ENCODE peak calls at places on chromosomes 7 and 10, in eight cellular contexts. B, A, C, V, R, E, T and X are unnamed samples.

GRCh38 chr7:134013249-134013648 is 113.9 kb upstream of the LRGUK start:
- DNase-seq in B (no peak), V (no peak), A (no peak), C (no peak), T (no peak), R (peak; percentile 9), E (no peak), X (no peak)

GRCh38 chr10:104591451-104591850 is 49.6 kb upstream of the SORCS3 start:
- DNase-seq in R (no peak), C (no peak), B (peak; percentile 62), A (no peak), T (no peak), E (no peak), V (no peak), X (no peak)

GRCh38 chr7:130886438-130887135 is 152.6 kb upstream of the KLF14 start:
- DNase-seq in B (no peak), E (peak; percentile 6), T (no peak), A (peak; percentile 42), V (no peak), R (no peak), C (no peak), X (no peak)

GRCh38 chr7:106871793-106872571 is 6.9 kb downstream of the PIK3CG start:
- DNase-seq in B (no peak), V (peak; percentile 68), T (no peak), C (no peak), A (peak; percentile 7), R (no peak), E (no peak), X (no peak)

GRCh38 chr7:25995893-25996529 is 156.0 kb upstream of the NFE2L3 start:
- DNase-seq in V (no peak), B (no peak), E (no peak), A (no peak), C (peak; percentile 18), T (no peak), R (peak; percentile 32), X (peak; percentile 24)

GRCh38 chr7:155228459-155228845 is 69.2 kb upstream of the INSIG1 start:
- DNase-seq in A (no peak), B (no peak), T (no peak), R (no peak), V (no peak), E (no peak), C (no peak), X (no peak)

GRCh38 chr10:16904619-16905018 is 87.4 kb upstream of the RSU1 start:
- DNase-seq in C (no peak), E (no peak), A (no peak), R (no peak), T (no peak), B (no peak), V (peak; percentile 41), X (no peak)

GRCh38 chr10:77889277-77889903 is 37.2 kb downstream of the DLG5 start:
- DNase-seq in A (no peak), C (peak; percentile 80), V (peak; percentile 85), B (no peak), E (no peak), R (peak; percentile 93), T (no peak), X (peak; percentile 87)

GRCh38 chr7:76372984-76373833 is 14.4 kb upstream of the YWHAG start:
- DNase-seq in V (peak; percentile 96), T (no peak), C (no peak), R (no peak), E (no peak), B (no peak), A (peak; percentile 36), X (no peak)

GRCh38 chr7:18684899-18685298 is 189.3 kb downstream of the HDAC9 start:
- DNase-seq in C (no peak), V (no peak), R (no peak), A (no peak), T (no peak), B (no peak), E (no peak), X (no peak)

GRCh38 chr10:104246981-104247380 is 7.7 kb upstream of the GSTO1 start:
- DNase-seq in B (no peak), R (no peak), A (peak; percentile 17), T (no peak), E (no peak), V (peak; percentile 50), C (no peak), X (no peak)

GRCh38 chr7:49295136-49295535 is 370.8 kb downstream of the CDC14C start:
- DNase-seq in B (no peak), T (no peak), C (no peak), A (no peak), R (no peak), V (no peak), E (no peak), X (no peak)

DNA sequence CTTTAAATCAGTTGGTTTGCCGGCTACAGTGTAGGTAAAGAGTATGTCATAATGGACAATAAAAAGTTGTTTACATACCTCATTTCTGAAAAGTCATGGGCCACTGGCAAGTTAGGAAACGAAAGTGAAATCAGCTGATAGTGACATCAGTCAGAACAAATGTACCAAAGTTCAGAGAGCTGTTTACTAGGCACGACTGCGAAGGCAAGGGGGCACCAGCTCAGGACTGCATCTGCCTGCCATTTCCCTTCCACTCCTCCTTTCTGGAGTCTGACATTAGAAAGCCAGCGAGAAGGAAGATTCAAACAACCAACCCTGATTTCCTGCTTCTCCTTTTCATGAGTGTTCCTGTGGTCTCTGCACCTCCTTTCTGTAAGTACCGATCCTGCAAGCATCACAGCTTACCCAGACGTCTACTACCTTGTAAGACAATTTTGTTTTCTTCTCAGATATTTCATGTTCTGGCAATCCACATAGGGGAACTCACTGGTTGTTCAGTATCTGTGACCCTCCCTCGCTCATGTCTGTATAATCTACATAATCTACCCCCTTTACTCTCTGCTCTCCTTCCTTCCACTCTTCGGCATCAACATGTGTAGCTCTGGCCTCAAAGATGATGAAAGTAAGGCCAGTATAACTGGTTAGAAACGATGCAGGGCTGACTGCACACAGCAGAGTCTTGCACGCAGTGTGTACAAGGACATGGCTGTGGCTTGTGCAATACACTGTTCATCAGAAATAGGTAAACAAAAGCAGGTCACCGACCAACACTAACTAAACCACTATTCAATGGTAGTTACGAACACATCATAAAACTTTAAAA is at the start of gene TMEM140:
- DNase-seq in C (no peak), V (peak; percentile 46), T (peak; percentile 90), A (peak; percentile 92), B (no peak), E (no peak), R (peak; percentile 94), X (no peak)
- TF ChIP-seq POLR2AphosphoS5 in C (no peak), V (no peak), T (peak; percentile 95), A (no peak), B (no peak), E (no peak), R (peak; percentile 60), X (no peak)

GRCh38 chr10:101222247-101222531 is 7.1 kb downstream of the LBX1 start:
- DNase-seq in A (no peak), R (no peak), V (no peak), E (no peak), B (no peak), C (no peak), T (no peak), X (no peak)

GRCh38 chr10:101224060-101224909 is 5.0 kb downstream of the LBX1 start:
- DNase-seq in T (no peak), V (no peak), E (no peak), R (no peak), B (peak; percentile 33), A (no peak), C (no peak), X (peak; percentile 45)

GRCh38 chr10:101222683-101223273 is 6.5 kb downstream of the LBX1 start:
- DNase-seq in C (no peak), T (no peak), B (peak; percentile 65), V (no peak), A (no peak), R (no peak), E (no peak), X (peak; percentile 49)

GRCh38 chr10:101224910-101225823 is 4.1 kb downstream of the LBX1 start:
- DNase-seq in R (no peak), B (peak; percentile 64), T (no peak), A (no peak), C (no peak), E (no peak), V (no peak), X (peak; percentile 71)

GRCh38 chr10:101223274-101224059 is 5.8 kb downstream of the LBX1 start:
- DNase-seq in R (no peak), C (no peak), E (peak; percentile 72), B (peak; percentile 48), A (no peak), V (no peak), T (no peak), X (peak; percentile 71)
- H3K4me2 ChIP-seq in R (no peak overlapping the region), C (no peak overlapping the region), E (peak overlapping the region; percentile 4), B (peak overlapping the region; percentile 64), A (no peak overlapping the region), V (no peak overlapping the region), T (no peak overlapping the region), X (peak overlapping the region; percentile 67)

GRCh38 chr10:80465839-80466590 is 11.9 kb downstream of the TSPAN14 start:
- DNase-seq in R (no peak), A (no peak), C (no peak), B (no peak), E (no peak), T (no peak), V (no peak), X (no peak)

GRCh38 chr10:80470266-80470665 is 16.2 kb downstream of the TSPAN14 start:
- DNase-seq in T (no peak), R (no peak), E (no peak), C (no peak), V (no peak), B (no peak), A (no peak), X (no peak)

GRCh38 chr10:80466724-80467326 is 12.7 kb downstream of the TSPAN14 start:
- DNase-seq in T (no peak), B (no peak), E (no peak), C (no peak), R (no peak), A (no peak), V (peak; percentile 72), X (no peak)

GRCh38 chr10:80468806-80469421 is 14.8 kb downstream of the TSPAN14 start:
- DNase-seq in A (no peak), C (no peak), R (no peak), B (no peak), E (no peak), V (no peak), T (no peak), X (no peak)

GRCh38 chr10:80468002-80468401 is 13.9 kb downstream of the TSPAN14 start:
- DNase-seq in A (peak; percentile 90), C (no peak), V (peak; percentile 58), R (no peak), T (no peak), E (no peak), B (peak; percentile 63), X (peak; percentile 87)
- TF ChIP-seq POLR2AphosphoS5 in A (peak; percentile 83), C (no peak), V (no peak), R (no peak), T (no peak), E (peak; percentile 87), B (no peak), X (peak; percentile 66)

DNA sequence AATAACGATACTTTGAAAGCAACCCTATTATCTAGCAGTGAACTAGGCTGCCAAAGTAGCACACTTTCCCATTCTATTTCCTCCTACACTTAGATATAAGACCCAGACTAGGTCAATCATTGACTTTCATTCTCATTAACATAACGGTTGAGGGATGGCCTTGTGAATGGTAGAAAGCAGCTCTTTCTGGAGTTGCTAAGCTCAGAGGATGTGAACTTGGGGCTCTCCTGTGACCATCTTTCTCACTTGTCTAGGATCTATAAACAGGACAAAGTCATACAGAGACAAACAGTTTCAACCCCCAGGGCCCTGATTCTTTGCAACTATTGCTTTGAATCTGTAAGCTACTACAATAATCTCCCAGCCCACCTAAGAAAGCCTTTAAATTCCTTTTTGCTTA is 16.9 kb downstream of the P4HA1 start:
- DNase-seq in V (no peak), T (no peak), A (no peak), R (no peak), C (no peak), E (no peak), B (no peak), X (no peak)
- H3K4me2 ChIP-seq in V (no peak overlapping the region), T (peak overlapping the region; percentile 13), A (no peak overlapping the region), R (no peak overlapping the region), C (no peak overlapping the region), E (no peak overlapping the region), B (no peak overlapping the region), X (no peak overlapping the region)